ENCODE peak calls at places on chromosomes 11 and 22, in seven cellular contexts. Z is naive thymus-derived CD8-positive, alpha-beta T cell; H is NCI-H1092 treated with DMSO at 0.1 percent for 48 hours; X is non-pigmented ciliary epithelial cell; C is lower leg skin; R is CD4-positive, alpha-beta T cell; S is astrocyte of the cerebellum. K is an unnamed sample.

GRCh38 chr11:4881860-4882500 is at the start of gene OR51T1:
- DNase-seq in Z (no peak), H (peak; percentile 30), X (peak; percentile 32), C (no peak), R (no peak), S (peak; percentile 56), K (no peak)

GRCh38 chr11:35272391-35272821 is 133.4 kb downstream of the CD44 start:
- DNase-seq in Z (no peak), H (no peak), X (no peak), C (no peak), R (peak; percentile 13), S (no peak), K (no peak)

GRCh38 chr11:15972838-15973237 is 383.5 kb downstream of the SOX6 start:
- DNase-seq in Z (no peak), H (no peak), X (no peak), C (no peak), R (no peak), S (no peak), K (no peak)

GRCh38 chr11:79076526-79077115 is 364.2 kb downstream of the TENM4 start:
- DNase-seq in Z (no peak), H (peak; percentile 42), X (no peak), C (peak; percentile 39), R (no peak), S (no peak), K (peak; percentile 10)

GRCh38 chr11:74019860-74020259 is 11.0 kb upstream of the UCP3 start:
- DNase-seq in Z (no peak), H (no peak), X (no peak), C (no peak), R (no peak), S (no peak), K (no peak)

GRCh38 chr22:21861290-21861848 is 6.1 kb downstream of the MAPK1 start:
- DNase-seq in Z (no peak), H (no peak), X (no peak), C (no peak), R (no peak), S (no peak), K (no peak)

GRCh38 chr11:124897681-124898680 is at the start of gene ROBO4:
- DNase-seq in Z (no peak), H (no peak), X (peak; percentile 66), C (no peak), R (no peak), S (peak; percentile 89), K (peak; percentile 93)

GRCh38 chr11:72743321-72744221 is 8.6 kb downstream of the ARAP1 start:
- DNase-seq in Z (no peak), H (no peak), X (no peak), C (no peak), R (no peak), S (no peak), K (no peak)

GRCh38 chr11:30314625-30315024 is 8.3 kb upstream of the ARL14EP start:
- DNase-seq in Z (no peak), H (no peak), X (peak; percentile 10), C (no peak), R (no peak), S (no peak), K (no peak)

GRCh38 chr11:116312560-116313340 is 460.0 kb downstream of the BUD13 start:
- DNase-seq in Z (no peak), H (peak; percentile 99), X (no peak), C (peak; percentile 54), R (no peak), S (peak; percentile 50), K (no peak)

GRCh38 chr11:60377737-60378136 is 595 bp upstream of the MS4A7 start:
- DNase-seq in Z (no peak), H (no peak), X (no peak), C (peak; percentile 63), R (no peak), S (no peak), K (no peak)

GRCh38 chr22:29553391-29554224 is at the start of gene THOC5:
- DNase-seq in Z (peak; percentile 85), H (peak; percentile 98), X (peak; percentile 83), C (peak; percentile 94), R (peak; percentile 80), S (peak; percentile 88), K (peak; percentile 76)

GRCh38 chr11:77174559-77174958 is 46.5 kb downstream of the MYO7A start:
- DNase-seq in Z (no peak), H (peak; percentile 89), X (no peak), C (no peak), R (no peak), S (no peak), K (no peak)

K was measured in HS-5.